ENCODE peak calls at places on chromosomes 7 and 10, in four cellular contexts. L is K562, E is HepG2, J is GM12878. R is an unnamed sample.

GRCh38 chr7:18889436-18889835 is 228.0 kb downstream of the TWIST1 start:
- DNase-seq in E (no peak), J (no peak), L (no peak), R (peak; percentile 51)

GRCh38 chr7:43864126-43864525 is 5.2 kb downstream of the MRPS24 start:
- DNase-seq in E (no peak), J (no peak), L (no peak), R (no peak)

GRCh38 chr7:11539853-11540252 is 292.1 kb downstream of the THSD7A start:
- DNase-seq in J (no peak), E (no peak), L (no peak), R (no peak)

GRCh38 chr10:101441539-101442455 is 87.8 kb downstream of the BTRC start:
- DNase-seq in E (peak; percentile 73), J (no peak), L (peak; percentile 38), R (peak; percentile 70)

GRCh38 chr7:138981332-138982203 is at the start of gene KIAA1549:
- DNase-seq in E (peak; percentile 33), L (peak; percentile 98), J (no peak), R (peak; percentile 62)

GRCh38 chr10:77592510-77592909 is 45.1 kb downstream of the KCNMA1 start:
- DNase-seq in J (no peak), E (no peak), L (no peak), R (no peak)

GRCh38 chr10:132364594-132364970 is 32.4 kb upstream of the PWWP2B start:
- DNase-seq in E (no peak), L (no peak), J (no peak), R (no peak)

GRCh38 chr10:123250640-123251039 is 96.4 kb downstream of the BUB3 start:
- DNase-seq in E (no peak), L (no peak), J (no peak), R (no peak)

GRCh38 chr10:25578061-25578460 is 356.0 kb upstream of the MYO3A start:
- DNase-seq in L (no peak), E (no peak), J (no peak), R (no peak)

GRCh38 chr7:37493123-37493522 is 44.5 kb upstream of the ELMO1 start:
- DNase-seq in E (no peak), J (no peak), L (no peak), R (peak; percentile 20)

GRCh38 chr7:151958036-151959010 is 2.1 kb downstream of the GALNTL5 start:
- DNase-seq in J (no peak), L (no peak), E (no peak), R (no peak)

GRCh38 chr7:130154131-130154500 is 51.1 kb downstream of the TMEM209 start:
- DNase-seq in L (no peak), E (no peak), J (no peak), R (no peak)

GRCh38 chr10:30357075-30357801 is 8.2 kb upstream of the MTPAP start:
- DNase-seq in J (no peak), E (no peak), L (no peak), R (no peak)

GRCh38 chr10:28089467-28089866 is 90.6 kb upstream of the ODAD2 start:
- DNase-seq in L (no peak), E (no peak), J (no peak), R (peak; percentile 63)

GRCh38 chr10:31619410-31620095 is 300.5 kb downstream of the ZEB1 start:
- DNase-seq in L (no peak), J (no peak), E (no peak), R (no peak)

GRCh38 chr7:108486291-108486966 is 30.2 kb upstream of the NRCAM start:
- DNase-seq in J (no peak), E (no peak), L (no peak), R (peak; percentile 46)

GRCh38 chr7:121003986-121004685 is 15.6 kb downstream of the CPED1 start:
- DNase-seq in J (no peak), E (no peak), L (no peak), R (no peak)

GRCh38 chr10:43355749-43356371 is 15.6 kb upstream of the FXYD4 start:
- DNase-seq in J (no peak), L (no peak), E (peak; percentile 25), R (no peak)

GRCh38 chr10:130079614-130080460 is 30.8 kb downstream of the C10orf143 start:
- DNase-seq in L (no peak), J (no peak), E (no peak), R (no peak)

GRCh38 chr7:134473861-134474291 is 15.0 kb upstream of the AKR1B1 start:
- DNase-seq in L (no peak), E (no peak), J (no peak), R (no peak)

GRCh38 chr7:95915731-95916130 is 143.4 kb downstream of the DYNC1I1 start:
- DNase-seq in E (no peak), J (no peak), L (no peak), R (no peak)

GRCh38 chr7:6205921-6206660 is 66.3 kb downstream of the CYTH3 start:
- DNase-seq in L (no peak), E (no peak), J (no peak), R (no peak)

GRCh38 chr10:90960355-90960814 is 39.5 kb upstream of the ANKRD1 start:
- DNase-seq in J (peak; percentile 31), E (no peak), L (no peak), R (peak; percentile 39)

GRCh38 chr7:144784943-144785342 is 50.9 kb downstream of the TPK1 start:
- DNase-seq in J (no peak), L (no peak), E (no peak), R (no peak)

GRCh38 chr10:50936335-50936734 is 50.9 kb upstream of the A1CF start:
- DNase-seq in L (no peak), E (no peak), J (no peak), R (no peak)

GRCh38 chr7:93040355-93040754 is 77.4 kb downstream of the SAMD9 start:
- DNase-seq in J (no peak), L (no peak), E (no peak), R (no peak)

GRCh38 chr7:101542527-101543241 is 86.4 kb downstream of the MYL10 start:
- DNase-seq in L (peak; percentile 74), J (peak; percentile 2), E (peak; percentile 53), R (peak; percentile 48)

GRCh38 chr7:26397786-26398435 is 106.2 kb downstream of the SNX10 start:
- DNase-seq in J (no peak), E (no peak), L (peak; percentile 46), R (no peak)

GRCh38 chr7:219581-220150 is 27.3 kb downstream of the FAM20C start:
- DNase-seq in L (no peak), E (peak; percentile 90), J (no peak), R (no peak)

GRCh38 chr10:47421057-47421952 is 37.2 kb upstream of the ZNF488 start:
- DNase-seq in L (no peak), E (no peak), J (no peak), R (no peak)

GRCh38 chr10:73873163-73873842 is 1.1 kb downstream of the CAMK2G start:
- DNase-seq in J (no peak), L (no peak), E (no peak), R (no peak)

GRCh38 chr10:49619613-49620012 is 5.8 kb downstream of the CHAT start:
- DNase-seq in L (peak; percentile 27), J (no peak), E (no peak), R (no peak)

GRCh38 chr10:101835406-101835805 is 8.2 kb downstream of the KCNIP2 start:
- DNase-seq in E (no peak), J (no peak), L (peak; percentile 2), R (no peak)

GRCh38 chr10:127313996-127314700 is 117.8 kb upstream of the INSYN2A start:
- DNase-seq in J (no peak), E (no peak), L (no peak), R (peak; percentile 82)

GRCh38 chr10:78394050-78394449 is 360.4 kb downstream of the RPS24 start:
- DNase-seq in L (no peak), J (no peak), E (no peak), R (no peak)

GRCh38 chr7:138668197-138668596 is 33.0 kb downstream of the SVOPL start:
- DNase-seq in J (no peak), L (no peak), E (no peak), R (no peak)

GRCh38 chr10:70462349-70462984 is 16.1 kb upstream of the PALD1 start:
- DNase-seq in L (no peak), E (no peak), J (no peak), R (no peak)

GRCh38 chr7:68470836-68471235 is 1127.4 kb upstream of the AUTS2 start:
- DNase-seq in J (no peak), L (no peak), E (no peak), R (no peak)

GRCh38 chr7:98107313-98107691 is 640 bp downstream of the LMTK2 start:
- DNase-seq in E (no peak), J (no peak), L (peak; percentile 59), R (peak; percentile 39)
- TF ChIP-seq EZH2 in E (no peak), J (no peak), L (no peak), R (no peak)

GRCh38 chr7:79286181-79286580 is 167.3 kb downstream of the MAGI2 start:
- DNase-seq in J (no peak), L (no peak), E (no peak), R (no peak)
- TF ChIP-seq MYC in J (no peak), L (no peak), E (no peak), R (no peak)

GRCh38 chr10:98267069-98267893 is 713 bp downstream of the LOXL4 start:
- DNase-seq in L (no peak), J (no peak), E (no peak), R (no peak)

GRCh38 chr10:98269435-98269912 is 1.5 kb upstream of the LOXL4 start:
- DNase-seq in L (peak; percentile 35), E (peak; percentile 83), J (no peak), R (peak; percentile 43)

GRCh38 chr10:98266647-98267046 is 1.3 kb downstream of the LOXL4 start:
- DNase-seq in J (no peak), E (no peak), L (no peak), R (no peak)

GRCh38 chr10:98268694-98269386 is 846 bp upstream of the LOXL4 start:
- DNase-seq in L (peak; percentile 35), E (peak; percentile 72), J (no peak), R (no peak)

GRCh38 chr10:98267894-98268693 is at the start of gene LOXL4:
- DNase-seq in E (no peak), J (no peak), L (peak; percentile 91), R (no peak)
- TF ChIP-seq EZH2 in E (no peak), J (no peak), L (no peak), R (no peak)

GRCh38 chr10:75195035-75195763 is 15.4 kb upstream of the VDAC2 start:
- DNase-seq in E (no peak), L (no peak), J (no peak), R (no peak)
- TF ChIP-seq MYC in E (no peak), L (no peak), J (no peak), R (no peak)

DNA sequence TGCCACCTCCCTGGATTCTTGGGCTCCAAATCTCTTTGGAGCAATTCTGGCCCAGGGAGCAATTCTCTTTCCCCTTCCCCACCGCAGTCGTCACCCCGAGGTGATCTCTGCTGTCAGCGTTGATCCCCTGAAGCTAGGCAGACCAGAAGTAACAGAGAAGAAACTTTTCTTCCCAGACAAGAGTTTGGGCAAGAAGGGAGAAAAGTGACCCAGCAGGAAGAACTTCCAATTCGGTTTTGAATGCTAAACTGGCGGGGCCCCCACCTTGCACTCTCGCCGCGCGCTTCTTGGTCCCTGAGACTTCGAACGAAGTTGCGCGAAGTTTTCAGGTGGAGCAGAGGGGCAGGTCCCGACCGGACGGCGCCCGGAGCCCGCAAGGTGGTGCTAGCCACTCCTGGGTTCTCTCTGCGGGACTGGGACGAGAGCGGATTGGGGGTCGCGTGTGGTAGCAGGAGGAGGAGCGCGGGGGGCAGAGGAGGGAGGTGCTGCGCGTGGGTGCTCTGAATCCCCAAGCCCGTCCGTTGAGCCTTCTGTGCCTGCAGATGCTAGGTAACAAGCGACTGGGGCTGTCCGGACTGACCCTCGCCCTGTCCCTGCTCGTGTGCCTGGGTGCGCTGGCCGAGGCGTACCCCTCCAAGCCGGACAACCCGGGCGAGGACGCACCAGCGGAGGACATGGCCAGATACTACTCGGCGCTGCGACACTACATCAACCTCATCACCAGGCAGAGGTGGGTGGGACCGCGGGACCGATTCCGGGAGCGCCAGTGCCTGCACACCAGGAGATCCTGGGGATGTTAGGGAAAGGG is 913 bp downstream of the NPY start:
- DNase-seq in L (no peak), J (no peak), E (no peak), R (no peak)
- TF ChIP-seq EZH2 in L (no peak), J (no peak), E (no peak), R (peak; percentile 45)

R was measured in endothelial cell of umbilical vein.